ENCODE peak calls at places on chromosomes 2 and 18, in ten cellular contexts. N is left ventricle myocardium inferior, K is upper lobe of right lung, H is testis, M is AG04450, D is HCT116, B is right lobe of liver, T is IMR-90, X is PC-3, P is fibroblast of lung. F is an unnamed sample.

GRCh38 chr18:40867452-40867851 is 1087.6 kb upstream of the PIK3C3 start:
- DNase-seq in T (peak; percentile 90), M (peak; percentile 45), H (no peak), X (peak; percentile 46), N (no peak), K (no peak), B (no peak), P (peak; percentile 87), D (no peak), F (no peak)

GRCh38 chr2:134590679-134591078 is 128.1 kb downstream of the TMEM163 start:
- DNase-seq in D (no peak), X (no peak), M (no peak), B (no peak), N (no peak), H (no peak), K (no peak), P (no peak), T (no peak), F (no peak)

GRCh38 chr2:187312734-187313282 is 135.2 kb downstream of the CALCRL start:
- DNase-seq in K (no peak), P (no peak), T (no peak), B (no peak), D (no peak), X (no peak), H (no peak), N (no peak), M (no peak), F (no peak)

GRCh38 chr2:128500136-128500800 is 181.6 kb upstream of the HS6ST1 start:
- DNase-seq in X (no peak), B (no peak), N (no peak), H (no peak), K (peak; percentile 31), M (no peak), P (peak; percentile 31), D (no peak), T (no peak), F (peak; percentile 54)

GRCh38 chr2:75595541-75596395 is 35.0 kb upstream of the EVA1A start:
- DNase-seq in K (no peak), D (no peak), N (no peak), T (peak; percentile 95), P (peak; percentile 97), X (peak; percentile 90), M (peak; percentile 78), H (no peak), B (no peak), F (no peak)

GRCh38 chr2:224242543-224242942 is 159.4 kb downstream of the FAM124B start:
- DNase-seq in H (no peak), T (peak; percentile 24), K (no peak), B (no peak), P (no peak), D (no peak), N (no peak), X (no peak), M (no peak), F (no peak)

GRCh38 chr2:193231634-193232033 is 1036.9 kb upstream of the TMEFF2 start:
- DNase-seq in K (no peak), T (no peak), X (no peak), D (no peak), N (no peak), P (no peak), B (no peak), H (no peak), M (no peak), F (no peak)

GRCh38 chr2:48248251-48248933 is 281.6 kb upstream of the STON1 start:
- DNase-seq in T (peak; percentile 94), H (no peak), N (no peak), X (peak; percentile 94), K (no peak), P (peak; percentile 93), M (peak; percentile 85), D (peak; percentile 60), B (no peak), F (no peak)

DNA sequence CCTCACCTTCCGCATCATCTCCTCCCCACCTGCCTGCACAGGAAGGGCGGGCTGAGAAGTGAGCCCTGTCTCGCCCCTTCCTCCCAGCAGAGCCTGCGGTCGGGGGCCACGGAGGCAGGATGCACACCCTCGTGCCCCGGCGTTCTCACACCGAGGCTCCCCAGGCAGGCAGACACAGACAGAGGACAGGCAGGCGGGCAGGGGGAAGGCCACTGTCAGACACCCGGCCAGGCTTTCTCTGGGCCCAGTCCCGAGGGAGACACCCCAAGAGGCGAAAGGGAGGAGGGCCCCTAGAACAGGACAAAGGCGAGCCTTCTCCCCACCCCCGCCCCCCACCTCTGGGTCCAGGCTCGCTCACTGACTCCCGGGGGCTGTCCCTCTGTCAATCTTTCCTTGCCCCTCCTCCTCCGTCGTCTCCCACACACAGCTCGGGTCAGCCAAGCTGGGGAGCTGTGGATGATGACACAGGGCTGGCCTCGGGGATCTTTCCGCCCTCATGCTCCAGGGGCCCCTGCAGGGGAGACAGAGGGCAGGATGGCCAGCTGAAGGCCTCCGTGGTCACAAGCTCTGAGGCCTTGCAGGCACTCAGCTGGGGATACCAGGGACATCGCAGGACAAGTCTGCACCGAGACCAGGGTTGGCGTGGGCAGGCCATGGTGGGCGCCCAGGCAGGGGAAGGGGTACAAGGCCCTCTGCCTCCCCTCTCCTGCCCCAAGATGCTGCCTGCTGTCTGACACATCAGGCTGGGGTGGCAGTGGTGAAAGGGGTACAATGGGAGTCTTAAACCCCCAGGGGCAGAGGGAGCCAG is 24.9 kb downstream of the BIN1 start:
- DNase-seq in T (peak; percentile 11), D (no peak), X (no peak), M (no peak), B (no peak), H (no peak), N (no peak), P (no peak), K (no peak), F (peak; percentile 97)
- H3K4me3 ChIP-seq in T (no peak overlapping the region), D (no peak overlapping the region), X (no peak overlapping the region), M (no peak overlapping the region), B (no peak overlapping the region), H (no peak overlapping the region), N (no peak overlapping the region), P (no peak overlapping the region), K (peak overlapping the region; percentile 31), F (peak overlapping the region; percentile 25)

DNA sequence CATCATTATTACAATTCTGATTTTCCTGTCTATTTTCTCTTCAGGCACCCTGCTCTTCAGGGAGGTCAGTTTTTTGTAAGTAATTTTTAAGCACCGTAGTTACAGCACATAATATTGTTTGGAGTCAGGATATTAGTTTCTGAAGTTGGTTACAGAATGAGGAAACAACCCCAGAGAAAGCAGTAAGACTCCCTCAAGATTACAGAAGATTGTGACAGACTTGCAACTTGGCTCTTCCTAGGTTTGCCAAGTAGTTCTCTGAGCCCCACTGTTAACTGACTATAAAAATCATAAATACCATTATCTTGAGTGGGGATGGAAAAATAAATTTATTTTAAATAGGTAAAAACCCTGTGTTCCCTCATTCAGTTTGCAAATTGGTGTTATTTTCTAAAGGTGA is 956 bp downstream of the RPE start:
- DNase-seq in H (no peak), T (no peak), N (no peak), D (no peak), B (no peak), M (no peak), P (no peak), K (no peak), X (no peak), F (no peak)
- H3K4me3 ChIP-seq in H (peak overlapping the region; percentile 75), T (peak overlapping the region; percentile 94), N (peak overlapping the region; percentile 94), D (peak overlapping the region; percentile 73), B (peak overlapping the region; percentile 90), M (peak overlapping the region; percentile 93), P (peak overlapping the region; percentile 100), K (peak overlapping the region; percentile 99), X (peak overlapping the region; percentile 84), F (peak overlapping the region; percentile 99)

GRCh38 chr18:44680271-44681038 is at the start of gene SETBP1:
- DNase-seq in M (no peak), D (no peak), B (peak; percentile 81), X (peak; percentile 48), K (peak; percentile 77), T (peak; percentile 2), P (peak; percentile 61), N (peak; percentile 66), H (peak; percentile 77), F (peak; percentile 91)

GRCh38 chr18:44682181-44682870 is 1.6 kb downstream of the SETBP1 start:
- DNase-seq in T (no peak), B (no peak), K (no peak), H (peak; percentile 66), P (no peak), N (peak; percentile 24), D (no peak), X (no peak), M (no peak), F (no peak)

GRCh38 chr18:44681039-44681595 is 429 bp downstream of the SETBP1 start:
- DNase-seq in X (no peak), D (no peak), B (no peak), M (no peak), N (no peak), P (no peak), H (no peak), K (no peak), T (no peak), F (no peak)

GRCh38 chr18:44682871-44683221 is 2.2 kb downstream of the SETBP1 start:
- DNase-seq in N (no peak), K (no peak), X (peak; percentile 25), H (peak; percentile 33), D (no peak), M (no peak), B (no peak), T (no peak), P (peak; percentile 32), F (no peak)

DNA sequence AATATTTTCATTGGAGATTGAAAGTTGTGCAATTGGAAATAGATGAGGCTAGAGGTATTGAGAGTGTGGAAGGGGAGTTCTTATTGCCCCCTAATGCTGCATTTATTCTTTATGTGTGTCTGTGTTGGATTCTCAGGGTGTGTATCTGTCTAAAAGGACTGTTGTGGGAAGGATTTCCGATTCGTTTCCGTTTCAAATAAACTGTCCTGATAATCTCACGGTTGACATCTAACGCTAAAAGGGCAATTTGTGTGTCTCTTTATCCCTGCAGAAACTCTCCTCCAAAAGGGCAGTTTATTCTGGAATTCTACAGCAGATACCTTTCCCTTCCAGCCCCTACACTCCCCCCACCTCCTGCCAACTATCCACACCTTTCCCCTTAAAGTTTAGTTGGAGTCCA is 923 bp downstream of the SETBP1 start:
- DNase-seq in B (no peak), D (no peak), T (no peak), P (no peak), H (no peak), K (no peak), X (no peak), N (no peak), M (no peak), F (no peak)
- H3K4me3 ChIP-seq in B (peak overlapping the region; percentile 73), D (no peak overlapping the region), T (no peak overlapping the region), P (peak overlapping the region; percentile 77), H (peak overlapping the region; percentile 72), K (peak overlapping the region; percentile 82), X (no peak overlapping the region), N (peak overlapping the region; percentile 91), M (peak overlapping the region; percentile 13), F (peak overlapping the region; percentile 72)

GRCh38 chr18:58861353-58861752 is 3.3 kb upstream of the ZNF532 start:
- DNase-seq in M (no peak), D (no peak), N (no peak), T (no peak), H (no peak), X (no peak), K (no peak), B (no peak), P (no peak), F (no peak)

GRCh38 chr18:58861853-58862252 is 2.8 kb upstream of the ZNF532 start:
- DNase-seq in K (no peak), T (no peak), H (no peak), D (no peak), N (no peak), X (peak; percentile 19), B (no peak), M (no peak), P (no peak), F (no peak)

GRCh38 chr18:58863539-58864145 is 1.0 kb upstream of the ZNF532 start:
- DNase-seq in D (no peak), X (peak; percentile 38), P (peak; percentile 46), N (peak; percentile 60), H (peak; percentile 58), M (no peak), K (peak; percentile 82), B (peak; percentile 79), T (peak; percentile 30), F (peak; percentile 89)

GRCh38 chr18:58862851-58863538 is 1.7 kb upstream of the ZNF532 start:
- DNase-seq in X (peak; percentile 41), N (peak; percentile 41), B (no peak), T (peak; percentile 62), K (peak; percentile 70), D (peak; percentile 6), M (no peak), H (peak; percentile 41), P (peak; percentile 69), F (peak; percentile 82)

DNA sequence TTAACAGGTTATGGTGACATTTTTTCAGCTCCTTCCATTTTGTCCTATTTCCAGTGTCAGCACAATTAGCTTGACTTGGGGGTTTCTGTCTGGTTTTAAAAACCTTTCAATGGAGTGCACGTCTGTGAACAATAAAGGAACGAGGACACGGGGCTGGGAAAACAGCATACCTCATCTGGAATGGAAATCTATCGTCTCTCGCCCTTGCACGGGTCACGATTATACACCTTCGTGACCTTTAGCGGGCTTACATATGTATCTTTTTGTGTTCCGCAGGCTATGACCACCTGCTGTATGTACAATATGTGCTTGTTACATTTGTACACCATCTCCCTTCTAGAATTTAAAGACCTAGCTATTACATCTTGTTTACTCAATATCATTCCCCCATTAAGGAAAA is 2.3 kb upstream of the ZNF532 start:
- DNase-seq in P (no peak), T (no peak), M (no peak), B (no peak), H (peak; percentile 39), N (no peak), X (no peak), K (no peak), D (no peak), F (no peak)
- H3K4me3 ChIP-seq in P (peak overlapping the region; percentile 60), T (no peak overlapping the region), M (no peak overlapping the region), B (no peak overlapping the region), H (peak overlapping the region; percentile 57), N (peak overlapping the region; percentile 73), X (peak overlapping the region; percentile 70), K (peak overlapping the region; percentile 60), D (peak overlapping the region; percentile 37), F (no peak overlapping the region)